ENCODE peak calls at places on chromosome 18, in four cellular contexts. One of them, this sample, is unnamed.

GRCh38 chr18:10406172-10406663 is 48.2 kb upstream of the APCDD1 start:
- DNase-seq in spleen: no peak
- DNase-seq in brain microvascular endothelial cell: no peak
- DNase-seq in hepatocyte: no peak
- DNase-seq in this sample: peak; percentile 44

GRCh38 chr18:26941608-26942007 is 76.1 kb upstream of the AQP4 start:
- DNase-seq in spleen: no peak
- DNase-seq in brain microvascular endothelial cell: no peak
- DNase-seq in hepatocyte: no peak
- DNase-seq in this sample: no peak

GRCh38 chr18:13223341-13224148 is 5.0 kb downstream of the LDLRAD4 start:
- DNase-seq in spleen: no peak
- DNase-seq in brain microvascular endothelial cell: no peak
- DNase-seq in hepatocyte: no peak
- DNase-seq in this sample: no peak

GRCh38 chr18:43422483-43422882 is 145.2 kb upstream of the SYT4 start:
- DNase-seq in spleen: no peak
- DNase-seq in brain microvascular endothelial cell: peak; percentile 31
- DNase-seq in hepatocyte: peak; percentile 34
- DNase-seq in this sample: peak; percentile 35

GRCh38 chr18:46715062-46715461 is 41.8 kb downstream of the ST8SIA5 start:
- DNase-seq in spleen: no peak
- DNase-seq in brain microvascular endothelial cell: no peak
- DNase-seq in hepatocyte: no peak
- DNase-seq in this sample: no peak

GRCh38 chr18:11970466-11971220 is 10.7 kb upstream of the IMPA2 start:
- DNase-seq in spleen: no peak
- DNase-seq in brain microvascular endothelial cell: no peak
- DNase-seq in hepatocyte: no peak
- DNase-seq in this sample: no peak

GRCh38 chr18:50836521-50836957 is 16.7 kb upstream of the MRO start:
- DNase-seq in spleen: no peak
- DNase-seq in brain microvascular endothelial cell: peak; percentile 17
- DNase-seq in hepatocyte: no peak
- DNase-seq in this sample: peak; percentile 63

GRCh38 chr18:9475643-9476580 is 599 bp downstream of the RALBP1 start:
- DNase-seq in spleen: no peak
- DNase-seq in brain microvascular endothelial cell: peak; percentile 1
- DNase-seq in hepatocyte: peak; percentile 11
- DNase-seq in this sample: peak; percentile 15

GRCh38 chr18:21897811-21898210 is 157.2 kb downstream of the MIB1 start:
- DNase-seq in spleen: no peak
- DNase-seq in brain microvascular endothelial cell: peak; percentile 47
- DNase-seq in hepatocyte: peak; percentile 81
- DNase-seq in this sample: peak; percentile 55

GRCh38 chr18:63249781-63250180 is 69.8 kb downstream of the BCL2 start:
- DNase-seq in spleen: no peak
- DNase-seq in brain microvascular endothelial cell: no peak
- DNase-seq in hepatocyte: no peak
- DNase-seq in this sample: peak; percentile 79

GRCh38 chr18:53441761-53442414 is 782.6 kb downstream of the MBD2 start:
- DNase-seq in spleen: no peak
- DNase-seq in brain microvascular endothelial cell: no peak
- DNase-seq in hepatocyte: no peak
- DNase-seq in this sample: peak; percentile 67

GRCh38 chr18:5630057-5630765 is 86.4 kb upstream of the EPB41L3 start:
- DNase-seq in spleen: peak; percentile 80
- DNase-seq in brain microvascular endothelial cell: no peak
- DNase-seq in hepatocyte: peak; percentile 91
- DNase-seq in this sample: peak; percentile 69

GRCh38 chr18:11159844-11160243 is 10.5 kb upstream of the PIEZO2 start:
- DNase-seq in spleen: no peak
- DNase-seq in brain microvascular endothelial cell: no peak
- DNase-seq in hepatocyte: no peak
- DNase-seq in this sample: no peak

GRCh38 chr18:23716516-23716915 is 27.3 kb downstream of the LAMA3 start:
- DNase-seq in spleen: no peak
- DNase-seq in brain microvascular endothelial cell: peak; percentile 88
- DNase-seq in hepatocyte: peak; percentile 63
- DNase-seq in this sample: peak; percentile 72

GRCh38 chr18:64981915-64982314 is 768.9 kb upstream of the CDH7 start:
- DNase-seq in spleen: no peak
- DNase-seq in brain microvascular endothelial cell: no peak
- DNase-seq in hepatocyte: no peak
- DNase-seq in this sample: no peak

GRCh38 chr18:25726278-25726677 is 364.1 kb downstream of the SS18 start:
- DNase-seq in spleen: no peak
- DNase-seq in brain microvascular endothelial cell: peak; percentile 68
- DNase-seq in hepatocyte: no peak
- DNase-seq in this sample: no peak

GRCh38 chr18:55763298-55763697 is 175.3 kb upstream of the TCF4 start:
- DNase-seq in spleen: no peak
- DNase-seq in brain microvascular endothelial cell: peak; percentile 27
- DNase-seq in hepatocyte: peak; percentile 59
- DNase-seq in this sample: no peak

GRCh38 chr18:48919547-48919946 is 31.2 kb downstream of the SMAD7 start:
- DNase-seq in spleen: no peak
- DNase-seq in brain microvascular endothelial cell: no peak
- DNase-seq in hepatocyte: no peak
- DNase-seq in this sample: no peak

GRCh38 chr18:77108001-77108692 is 24.4 kb downstream of the MBP start:
- DNase-seq in spleen: no peak
- DNase-seq in brain microvascular endothelial cell: peak; percentile 95
- DNase-seq in hepatocyte: peak; percentile 37
- DNase-seq in this sample: no peak

GRCh38 chr18:21502661-21503060 is 97.8 kb downstream of the ESCO1 start:
- DNase-seq in spleen: no peak
- DNase-seq in brain microvascular endothelial cell: no peak
- DNase-seq in hepatocyte: no peak
- DNase-seq in this sample: no peak

GRCh38 chr18:46916551-46917107 is 678 bp downstream of the PIAS2 start:
- DNase-seq in spleen: no peak
- DNase-seq in brain microvascular endothelial cell: peak; percentile 11
- DNase-seq in hepatocyte: no peak
- DNase-seq in this sample: peak; percentile 36

GRCh38 chr18:13232060-13232917 is 13.7 kb downstream of the LDLRAD4 start:
- DNase-seq in spleen: no peak
- DNase-seq in brain microvascular endothelial cell: no peak
- DNase-seq in hepatocyte: no peak
- DNase-seq in this sample: no peak

GRCh38 chr18:41444943-41445342 is 510.1 kb upstream of the PIK3C3 start:
- DNase-seq in spleen: no peak
- DNase-seq in brain microvascular endothelial cell: no peak
- DNase-seq in hepatocyte: no peak
- DNase-seq in this sample: no peak

GRCh38 chr18:8450013-8450412 is 159.2 kb upstream of the RAB12 start:
- DNase-seq in spleen: no peak
- DNase-seq in brain microvascular endothelial cell: no peak
- DNase-seq in hepatocyte: no peak
- DNase-seq in this sample: peak; percentile 47

GRCh38 chr18:21703241-21703820 is 1.2 kb downstream of the ABHD3 start:
- DNase-seq in spleen: no peak
- DNase-seq in brain microvascular endothelial cell: no peak
- DNase-seq in hepatocyte: no peak
- DNase-seq in this sample: peak; percentile 12

GRCh38 chr18:13136056-13136688 is 82.4 kb upstream of the LDLRAD4 start:
- DNase-seq in spleen: peak; percentile 86
- DNase-seq in brain microvascular endothelial cell: no peak
- DNase-seq in hepatocyte: no peak
- DNase-seq in this sample: no peak

GRCh38 chr18:61841709-61842108 is 51.1 kb downstream of the RNF152 start:
- DNase-seq in spleen: no peak
- DNase-seq in brain microvascular endothelial cell: no peak
- DNase-seq in hepatocyte: no peak
- DNase-seq in this sample: no peak

GRCh38 chr18:2978208-2978607 is 34.7 kb downstream of the LPIN2 start:
- DNase-seq in spleen: no peak
- DNase-seq in brain microvascular endothelial cell: no peak
- DNase-seq in hepatocyte: no peak
- DNase-seq in this sample: no peak

GRCh38 chr18:23069481-23069880 is 65.8 kb upstream of the CABLES1 start:
- DNase-seq in spleen: no peak
- DNase-seq in brain microvascular endothelial cell: no peak
- DNase-seq in hepatocyte: no peak
- DNase-seq in this sample: no peak

GRCh38 chr18:10070581-10071000 is 156.8 kb downstream of the VAPA start:
- DNase-seq in spleen: no peak
- DNase-seq in brain microvascular endothelial cell: no peak
- DNase-seq in hepatocyte: no peak
- DNase-seq in this sample: peak; percentile 59

GRCh38 chr18:49241852-49242251 is 218.6 kb downstream of the DYM start:
- DNase-seq in spleen: no peak
- DNase-seq in brain microvascular endothelial cell: peak; percentile 78
- DNase-seq in hepatocyte: no peak
- DNase-seq in this sample: peak; percentile 23

GRCh38 chr18:40037386-40037785 is 1917.6 kb upstream of the PIK3C3 start:
- DNase-seq in spleen: no peak
- DNase-seq in brain microvascular endothelial cell: no peak
- DNase-seq in hepatocyte: no peak
- DNase-seq in this sample: no peak
- TF ChIP-seq CTCF in spleen: no peak
- TF ChIP-seq CTCF in brain microvascular endothelial cell: no peak
- TF ChIP-seq CTCF in hepatocyte: no peak
- TF ChIP-seq CTCF in this sample: no peak

GRCh38 chr18:40437517-40437916 is 1517.5 kb upstream of the PIK3C3 start:
- DNase-seq in spleen: no peak
- DNase-seq in brain microvascular endothelial cell: no peak
- DNase-seq in hepatocyte: no peak
- DNase-seq in this sample: no peak
- TF ChIP-seq CTCF in spleen: no peak
- TF ChIP-seq CTCF in brain microvascular endothelial cell: no peak
- TF ChIP-seq CTCF in hepatocyte: no peak
- TF ChIP-seq CTCF in this sample: no peak

DNA sequence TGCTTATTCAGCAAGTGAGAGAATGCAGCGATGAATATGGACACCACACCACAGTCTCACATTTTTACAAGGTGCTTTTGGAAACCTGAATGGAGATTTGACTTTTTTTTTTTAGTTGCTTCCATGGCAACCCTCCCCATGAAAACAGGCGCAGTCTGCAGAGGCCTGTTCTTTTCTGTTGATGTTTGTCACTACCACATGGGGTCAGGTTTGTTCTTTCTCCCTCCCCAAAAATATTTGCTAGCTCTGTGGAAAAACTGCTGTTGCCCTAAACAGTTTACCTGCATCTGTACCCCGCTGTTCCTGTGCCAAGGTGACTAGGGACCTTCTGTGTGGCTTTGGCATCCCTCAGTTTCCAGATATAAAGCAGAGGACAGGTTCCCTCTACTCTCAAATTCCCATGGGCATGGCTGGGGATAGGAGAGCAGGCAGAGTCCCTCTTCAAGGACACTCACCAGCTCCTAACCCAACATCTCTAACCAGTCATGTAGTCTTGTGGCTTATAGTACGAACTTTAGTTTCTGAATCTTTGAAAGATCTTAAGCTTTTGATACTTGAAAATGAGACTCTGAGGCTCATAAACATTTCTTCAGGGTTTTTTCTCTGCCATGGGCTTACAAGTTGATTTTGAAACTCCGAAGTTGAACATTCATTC is 14.7 kb upstream of the MAPRE2 start:
- DNase-seq in spleen: no peak
- DNase-seq in brain microvascular endothelial cell: no peak
- DNase-seq in hepatocyte: no peak
- DNase-seq in this sample: no peak
- TF ChIP-seq CTCF in spleen: peak; percentile 23
- TF ChIP-seq CTCF in brain microvascular endothelial cell: no peak
- TF ChIP-seq CTCF in hepatocyte: peak; percentile 25
- TF ChIP-seq CTCF in this sample: peak; percentile 12

GRCh38 chr18:459801-460200 is 40.7 kb downstream of the COLEC12 start:
- DNase-seq in spleen: no peak
- DNase-seq in brain microvascular endothelial cell: no peak
- DNase-seq in hepatocyte: no peak
- DNase-seq in this sample: no peak
- TF ChIP-seq CTCF in spleen: no peak
- TF ChIP-seq CTCF in brain microvascular endothelial cell: no peak
- TF ChIP-seq CTCF in hepatocyte: no peak
- TF ChIP-seq CTCF in this sample: no peak

DNA sequence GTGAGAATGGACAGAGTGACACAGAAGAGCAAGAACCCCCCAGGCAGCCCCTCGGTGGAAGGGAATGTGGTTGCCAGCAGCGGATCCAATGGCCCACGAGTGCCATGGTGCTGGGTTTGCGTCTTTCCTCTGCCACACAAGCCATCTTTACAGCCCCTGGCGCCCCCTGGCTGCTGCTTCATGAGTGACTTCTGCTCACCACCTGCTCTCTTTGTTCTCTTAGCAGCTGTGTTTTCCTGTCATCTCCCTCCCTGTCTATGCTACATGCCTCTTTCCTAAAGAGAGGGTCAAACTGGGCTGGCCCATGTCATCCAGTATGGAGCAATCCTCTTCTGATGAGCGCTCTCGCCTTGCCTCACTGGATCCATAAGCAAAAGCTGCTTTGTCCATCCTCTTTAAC is 300.0 kb upstream of the SMIM21 start:
- DNase-seq in spleen: no peak
- DNase-seq in brain microvascular endothelial cell: peak; percentile 7
- DNase-seq in hepatocyte: peak; percentile 35
- DNase-seq in this sample: peak; percentile 51
- TF ChIP-seq CTCF in spleen: no peak
- TF ChIP-seq CTCF in brain microvascular endothelial cell: peak; percentile 67
- TF ChIP-seq CTCF in hepatocyte: peak; percentile 39
- TF ChIP-seq CTCF in this sample: peak; percentile 67

GRCh38 chr18:58995663-58996062 is 131.0 kb downstream of the ZNF532 start:
- DNase-seq in spleen: no peak
- DNase-seq in brain microvascular endothelial cell: no peak
- DNase-seq in hepatocyte: no peak
- DNase-seq in this sample: no peak
- TF ChIP-seq CTCF in spleen: no peak
- TF ChIP-seq CTCF in brain microvascular endothelial cell: no peak
- TF ChIP-seq CTCF in hepatocyte: no peak
- TF ChIP-seq CTCF in this sample: no peak

This sample was measured in A673.